ENCODE peak calls at places on chromosomes 4 and X, in seven cellular contexts. One of them, this sample, is unnamed. For H3K4me1, the result is how much of the 10 kb centered on the place peaks cover.

GRCh38 chr4:33477715-33478114 is 2757.5 kb downstream of the PCDH7 start:
- DNase-seq in ovary: no peak
- DNase-seq in pancreas: no peak
- DNase-seq in K562: no peak
- DNase-seq in endodermal cell: no peak
- DNase-seq in fibroblast of lung: no peak
- DNase-seq in hepatocyte: no peak
- DNase-seq in this sample: no peak

GRCh38 chr4:89868999-89869589 is 25.6 kb upstream of the MMRN1 start:
- DNase-seq in ovary: no peak
- DNase-seq in pancreas: no peak
- DNase-seq in K562: no peak
- DNase-seq in endodermal cell: no peak
- DNase-seq in fibroblast of lung: no peak
- DNase-seq in hepatocyte: no peak
- DNase-seq in this sample: no peak

GRCh38 chr4:8127051-8127798 is 31.4 kb downstream of the ABLIM2 start:
- DNase-seq in ovary: no peak
- DNase-seq in pancreas: peak
- DNase-seq in K562: no peak
- DNase-seq in endodermal cell: no peak
- DNase-seq in fibroblast of lung: no peak
- DNase-seq in hepatocyte: no peak
- DNase-seq in this sample: peak

GRCh38 chrX:71301195-71301924 is at the start of gene ITGB1BP2:
- DNase-seq in ovary: no peak
- DNase-seq in pancreas: no peak
- DNase-seq in K562: peak
- DNase-seq in endodermal cell: no peak
- DNase-seq in fibroblast of lung: peak
- DNase-seq in hepatocyte: peak
- DNase-seq in this sample: no peak

GRCh38 chr4:163166041-163166579 is 580 bp downstream of the NAF1 start:
- DNase-seq in ovary: peak
- DNase-seq in pancreas: peak
- DNase-seq in K562: peak
- DNase-seq in endodermal cell: peak
- DNase-seq in fibroblast of lung: peak
- DNase-seq in hepatocyte: peak
- DNase-seq in this sample: peak

GRCh38 chr4:131302108-131302507 is 1847.0 kb upstream of the PCDH10 start:
- DNase-seq in ovary: no peak
- DNase-seq in pancreas: no peak
- DNase-seq in K562: no peak
- DNase-seq in endodermal cell: peak
- DNase-seq in fibroblast of lung: no peak
- DNase-seq in hepatocyte: no peak
- DNase-seq in this sample: no peak

GRCh38 chrX:65528705-65529340 is 5.8 kb downstream of the LAS1L start:
- DNase-seq in ovary: peak
- DNase-seq in pancreas: peak
- DNase-seq in K562: peak
- DNase-seq in endodermal cell: peak
- DNase-seq in fibroblast of lung: peak
- DNase-seq in hepatocyte: peak
- DNase-seq in this sample: peak

GRCh38 chr4:25174674-25175073 is 14.4 kb upstream of the SEPSECS start:
- DNase-seq in ovary: no peak
- DNase-seq in pancreas: no peak
- DNase-seq in K562: no peak
- DNase-seq in endodermal cell: no peak
- DNase-seq in fibroblast of lung: no peak
- DNase-seq in hepatocyte: no peak
- DNase-seq in this sample: no peak

GRCh38 chr4:20603671-20604313 is 96.5 kb upstream of the PACRGL start:
- DNase-seq in ovary: no peak
- DNase-seq in pancreas: no peak
- DNase-seq in K562: no peak
- DNase-seq in endodermal cell: no peak
- DNase-seq in fibroblast of lung: peak
- DNase-seq in hepatocyte: no peak
- DNase-seq in this sample: no peak

GRCh38 chr4:128241425-128241913 is 46.1 kb downstream of the PGRMC2 start:
- DNase-seq in ovary: no peak
- DNase-seq in pancreas: no peak
- DNase-seq in K562: no peak
- DNase-seq in endodermal cell: no peak
- DNase-seq in fibroblast of lung: peak
- DNase-seq in hepatocyte: peak
- DNase-seq in this sample: no peak

GRCh38 chr4:17497890-17498523 is 13.9 kb downstream of the QDPR start:
- DNase-seq in ovary: peak
- DNase-seq in pancreas: no peak
- DNase-seq in K562: no peak
- DNase-seq in endodermal cell: no peak
- DNase-seq in fibroblast of lung: no peak
- DNase-seq in hepatocyte: no peak
- DNase-seq in this sample: no peak

GRCh38 chr4:113548303-113548702 is 213.2 kb downstream of the CAMK2D start:
- DNase-seq in ovary: no peak
- DNase-seq in pancreas: no peak
- DNase-seq in K562: no peak
- DNase-seq in endodermal cell: no peak
- DNase-seq in fibroblast of lung: no peak
- DNase-seq in hepatocyte: no peak
- DNase-seq in this sample: no peak

GRCh38 chr4:20418865-20419451 is 167.3 kb downstream of the SLIT2 start:
- DNase-seq in ovary: no peak
- DNase-seq in pancreas: no peak
- DNase-seq in K562: peak
- DNase-seq in endodermal cell: no peak
- DNase-seq in fibroblast of lung: peak
- DNase-seq in hepatocyte: peak
- DNase-seq in this sample: no peak

DNA sequence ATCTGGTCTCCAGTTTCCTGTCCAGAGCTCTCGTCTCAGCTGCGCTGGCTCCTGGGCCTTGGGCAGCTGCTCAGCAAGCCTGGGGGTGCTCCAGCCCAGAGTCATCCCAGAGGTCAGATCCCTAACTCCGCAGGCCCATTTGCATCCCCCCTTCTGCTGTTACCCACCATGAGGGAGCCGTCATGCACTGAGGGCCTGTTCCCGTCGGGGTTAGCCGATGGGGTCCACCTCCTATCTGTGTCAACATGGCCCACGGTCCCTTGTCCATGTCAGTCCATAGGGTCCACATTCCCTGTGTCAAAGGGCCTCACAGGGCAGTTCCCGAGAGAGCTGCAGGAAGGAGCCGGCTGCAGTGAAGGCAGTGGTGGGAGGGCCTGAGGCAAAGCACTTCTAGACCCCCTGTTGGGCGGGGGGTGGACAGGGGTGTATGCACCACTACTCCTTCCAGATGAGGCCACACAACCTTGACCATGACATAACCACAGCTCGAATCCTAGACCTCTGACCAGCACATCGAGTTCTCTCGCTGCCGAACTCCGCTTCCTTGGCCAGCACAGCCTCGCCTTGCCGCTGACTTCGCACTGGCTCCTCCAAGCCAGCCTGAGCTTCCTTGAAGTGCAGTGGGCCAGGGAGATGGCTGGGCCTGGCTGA is 24.9 kb downstream of the WDR1 start:
- DNase-seq in ovary: no peak
- DNase-seq in pancreas: peak
- DNase-seq in K562: no peak
- DNase-seq in endodermal cell: no peak
- DNase-seq in fibroblast of lung: no peak
- DNase-seq in hepatocyte: no peak
- DNase-seq in this sample: peak
- H3K27ac ChIP-seq in ovary: no peak
- H3K27ac ChIP-seq in pancreas: no peak
- H3K27ac ChIP-seq in K562: no peak
- H3K27ac ChIP-seq in endodermal cell: no peak
- H3K27ac ChIP-seq in fibroblast of lung: no peak
- H3K27ac ChIP-seq in hepatocyte: no peak
- H3K27ac ChIP-seq in this sample: peak

GRCh38 chr4:155569960-155570515 is 96.6 kb upstream of the GUCY1A1 start:
- DNase-seq in ovary: no peak
- DNase-seq in pancreas: no peak
- DNase-seq in K562: no peak
- DNase-seq in endodermal cell: no peak
- DNase-seq in fibroblast of lung: peak
- DNase-seq in hepatocyte: no peak
- DNase-seq in this sample: no peak

GRCh38 chr4:155571184-155571944 is 95.3 kb upstream of the GUCY1A1 start:
- DNase-seq in ovary: no peak
- DNase-seq in pancreas: no peak
- DNase-seq in K562: no peak
- DNase-seq in endodermal cell: no peak
- DNase-seq in fibroblast of lung: no peak
- DNase-seq in hepatocyte: no peak
- DNase-seq in this sample: no peak

GRCh38 chr4:155570661-155571060 is 96.0 kb upstream of the GUCY1A1 start:
- DNase-seq in ovary: no peak
- DNase-seq in pancreas: no peak
- DNase-seq in K562: no peak
- DNase-seq in endodermal cell: no peak
- DNase-seq in fibroblast of lung: no peak
- DNase-seq in hepatocyte: no peak
- DNase-seq in this sample: no peak

GRCh38 chr4:155568641-155569040 is 98.0 kb upstream of the GUCY1A1 start:
- DNase-seq in ovary: no peak
- DNase-seq in pancreas: no peak
- DNase-seq in K562: no peak
- DNase-seq in endodermal cell: no peak
- DNase-seq in fibroblast of lung: no peak
- DNase-seq in hepatocyte: no peak
- DNase-seq in this sample: no peak

GRCh38 chr4:155569471-155569870 is 97.2 kb upstream of the GUCY1A1 start:
- DNase-seq in ovary: no peak
- DNase-seq in pancreas: no peak
- DNase-seq in K562: no peak
- DNase-seq in endodermal cell: no peak
- DNase-seq in fibroblast of lung: no peak
- DNase-seq in hepatocyte: no peak
- DNase-seq in this sample: no peak
- H3K4me1 ChIP-seq in ovary: under half
- H3K4me1 ChIP-seq in pancreas: under half
- H3K4me1 ChIP-seq in K562: under half
- H3K4me1 ChIP-seq in endodermal cell: under half
- H3K4me1 ChIP-seq in fibroblast of lung: under half
- H3K4me1 ChIP-seq in hepatocyte: under half
- H3K4me1 ChIP-seq in this sample: under half

GRCh38 chrX:37686348-37686736 is 751 bp downstream of the XK start:
- DNase-seq in ovary: no peak
- DNase-seq in pancreas: no peak
- DNase-seq in K562: no peak
- DNase-seq in endodermal cell: no peak
- DNase-seq in fibroblast of lung: no peak
- DNase-seq in hepatocyte: no peak
- DNase-seq in this sample: no peak

GRCh38 chrX:37685452-37686347 is at the start of gene XK:
- DNase-seq in ovary: peak
- DNase-seq in pancreas: peak
- DNase-seq in K562: peak
- DNase-seq in endodermal cell: peak
- DNase-seq in fibroblast of lung: peak
- DNase-seq in hepatocyte: peak
- DNase-seq in this sample: peak

GRCh38 chrX:37686979-37687378 is 1.4 kb downstream of the XK start:
- DNase-seq in ovary: no peak
- DNase-seq in pancreas: no peak
- DNase-seq in K562: no peak
- DNase-seq in endodermal cell: no peak
- DNase-seq in fibroblast of lung: no peak
- DNase-seq in hepatocyte: no peak
- DNase-seq in this sample: no peak

GRCh38 chrX:37684918-37685317 is 673 bp upstream of the XK start:
- DNase-seq in ovary: no peak
- DNase-seq in pancreas: no peak
- DNase-seq in K562: no peak
- DNase-seq in endodermal cell: no peak
- DNase-seq in fibroblast of lung: no peak
- DNase-seq in hepatocyte: no peak
- DNase-seq in this sample: no peak

DNA sequence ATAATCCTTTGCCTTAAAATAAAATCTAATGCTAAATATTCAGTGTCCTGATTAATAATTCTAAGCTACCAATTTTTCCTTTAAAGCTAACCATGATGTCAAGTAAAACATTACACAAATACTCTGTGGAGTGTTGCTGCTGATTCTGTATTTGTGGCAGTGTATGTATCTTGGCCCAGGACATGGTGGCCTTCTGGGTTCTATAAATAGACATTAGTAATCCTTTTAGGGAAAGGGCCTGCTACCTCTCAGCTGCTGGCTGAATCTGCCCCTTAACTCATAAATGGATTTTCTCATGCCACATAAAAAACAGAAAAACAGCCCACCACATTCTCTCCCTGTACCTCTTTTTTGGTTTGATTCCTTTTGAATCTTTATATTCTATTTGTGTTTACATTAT is 1.2 kb upstream of the XK start:
- DNase-seq in ovary: no peak
- DNase-seq in pancreas: no peak
- DNase-seq in K562: no peak
- DNase-seq in endodermal cell: no peak
- DNase-seq in fibroblast of lung: no peak
- DNase-seq in hepatocyte: no peak
- DNase-seq in this sample: no peak
- H3K27ac ChIP-seq in ovary: no peak
- H3K27ac ChIP-seq in pancreas: peak
- H3K27ac ChIP-seq in K562: peak
- H3K27ac ChIP-seq in endodermal cell: no peak
- H3K27ac ChIP-seq in fibroblast of lung: no peak
- H3K27ac ChIP-seq in hepatocyte: no peak
- H3K27ac ChIP-seq in this sample: no peak

GRCh38 chr4:184261246-184261645 is 43.6 kb upstream of the ENPP6 start:
- DNase-seq in ovary: no peak
- DNase-seq in pancreas: no peak
- DNase-seq in K562: no peak
- DNase-seq in endodermal cell: no peak
- DNase-seq in fibroblast of lung: no peak
- DNase-seq in hepatocyte: no peak
- DNase-seq in this sample: no peak

GRCh38 chr4:184262901-184263300 is 45.2 kb upstream of the ENPP6 start:
- DNase-seq in ovary: no peak
- DNase-seq in pancreas: no peak
- DNase-seq in K562: no peak
- DNase-seq in endodermal cell: no peak
- DNase-seq in fibroblast of lung: peak
- DNase-seq in hepatocyte: no peak
- DNase-seq in this sample: no peak

GRCh38 chr4:184265566-184266351 is 48.1 kb upstream of the ENPP6 start:
- DNase-seq in ovary: no peak
- DNase-seq in pancreas: no peak
- DNase-seq in K562: peak
- DNase-seq in endodermal cell: peak
- DNase-seq in fibroblast of lung: peak
- DNase-seq in hepatocyte: no peak
- DNase-seq in this sample: no peak

GRCh38 chr4:184263461-184263860 is 45.8 kb upstream of the ENPP6 start:
- DNase-seq in ovary: no peak
- DNase-seq in pancreas: no peak
- DNase-seq in K562: no peak
- DNase-seq in endodermal cell: no peak
- DNase-seq in fibroblast of lung: no peak
- DNase-seq in hepatocyte: no peak
- DNase-seq in this sample: no peak

GRCh38 chr4:184263910-184264732 is 46.4 kb upstream of the ENPP6 start:
- DNase-seq in ovary: peak
- DNase-seq in pancreas: peak
- DNase-seq in K562: peak
- DNase-seq in endodermal cell: peak
- DNase-seq in fibroblast of lung: peak
- DNase-seq in hepatocyte: peak
- DNase-seq in this sample: peak
- H3K4me1 ChIP-seq in ovary: under half
- H3K4me1 ChIP-seq in pancreas: under half
- H3K4me1 ChIP-seq in K562: under half
- H3K4me1 ChIP-seq in endodermal cell: under half
- H3K4me1 ChIP-seq in fibroblast of lung: under half
- H3K4me1 ChIP-seq in hepatocyte: under half
- H3K4me1 ChIP-seq in this sample: under half